ENCODE peak calls at places on chromosomes 12 and 14, in nine cellular contexts. H is mucosa of descending colon, U is gastrocnemius medialis, C is PC-3, B is AG10803, I is bronchial epithelial cell, K is SJSA1, Y is left ventricle myocardium inferior, Z is H1. G is an unnamed sample.

GRCh38 chr12:132066749-132067148 is 77.4 kb downstream of the DDX51 start:
- DNase-seq in U (no peak), H (no peak), I (no peak), K (no peak), C (no peak), Y (no peak), B (no peak), Z (no peak), G (no peak)

GRCh38 chr14:68408680-68409079 is 384.2 kb downstream of the ZFP36L1 start:
- DNase-seq in I (no peak), U (no peak), Y (no peak), Z (no peak), H (no peak), C (peak; percentile 63), B (no peak), K (no peak), G (no peak)

GRCh38 chr14:69882086-69882864 is 3.1 kb downstream of the SMOC1 start:
- DNase-seq in C (no peak), I (no peak), Z (no peak), H (no peak), Y (no peak), K (no peak), U (no peak), B (no peak), G (no peak)

GRCh38 chr12:117036046-117036445 is 63.2 kb downstream of the TESC start:
- DNase-seq in Z (no peak), I (no peak), Y (peak; percentile 65), B (no peak), H (no peak), K (no peak), C (no peak), U (no peak), G (no peak)

GRCh38 chr12:91222746-91223145 is 40.1 kb upstream of the DCN start:
- DNase-seq in U (no peak), Z (no peak), C (peak; percentile 48), H (no peak), K (no peak), Y (no peak), I (peak; percentile 51), B (peak; percentile 66), G (no peak)

GRCh38 chr14:104155513-104155912 is 17.1 kb downstream of the KIF26A start:
- DNase-seq in H (no peak), B (no peak), K (no peak), I (no peak), Y (peak; percentile 41), U (no peak), Z (no peak), C (peak; percentile 12), G (no peak)

GRCh38 chr14:79587875-79588274 is 623.4 kb downstream of the DIO2 start:
- DNase-seq in C (no peak), B (no peak), Z (no peak), I (no peak), Y (no peak), K (no peak), H (no peak), U (no peak), G (no peak)

GRCh38 chr12:86600664-86601231 is 344.6 kb upstream of the MGAT4C start:
- DNase-seq in B (no peak), U (no peak), I (no peak), Y (no peak), H (no peak), Z (no peak), K (no peak), C (no peak), G (no peak)

GRCh38 chr14:93280743-93281142 is 52.1 kb downstream of the BTBD7 start:
- DNase-seq in B (no peak), U (no peak), C (no peak), Y (no peak), H (no peak), I (no peak), K (no peak), Z (no peak), G (no peak)

GRCh38 chr12:108918960-108919642 is 39.2 kb downstream of the DAO start:
- DNase-seq in I (no peak), Z (no peak), U (no peak), H (no peak), B (no peak), Y (no peak), C (no peak), K (no peak), G (no peak)

GRCh38 chr12:51846911-51847829 is 1.3 kb downstream of the FIGNL2 start:
- DNase-seq in H (peak; percentile 57), Y (peak; percentile 65), I (no peak), B (no peak), U (no peak), Z (no peak), K (no peak), C (no peak), G (no peak)

GRCh38 chr14:50047274-50047676 is 69.1 kb downstream of the VCPKMT start:
- DNase-seq in C (peak; percentile 80), K (no peak), Y (no peak), B (no peak), Z (no peak), I (peak; percentile 35), U (no peak), H (no peak), G (peak; percentile 76)

GRCh38 chr12:42213954-42214426 is 24.1 kb downstream of the YAF2 start:
- DNase-seq in Z (no peak), C (no peak), H (no peak), Y (peak; percentile 45), U (no peak), K (no peak), I (no peak), B (peak; percentile 48), G (no peak)

DNA sequence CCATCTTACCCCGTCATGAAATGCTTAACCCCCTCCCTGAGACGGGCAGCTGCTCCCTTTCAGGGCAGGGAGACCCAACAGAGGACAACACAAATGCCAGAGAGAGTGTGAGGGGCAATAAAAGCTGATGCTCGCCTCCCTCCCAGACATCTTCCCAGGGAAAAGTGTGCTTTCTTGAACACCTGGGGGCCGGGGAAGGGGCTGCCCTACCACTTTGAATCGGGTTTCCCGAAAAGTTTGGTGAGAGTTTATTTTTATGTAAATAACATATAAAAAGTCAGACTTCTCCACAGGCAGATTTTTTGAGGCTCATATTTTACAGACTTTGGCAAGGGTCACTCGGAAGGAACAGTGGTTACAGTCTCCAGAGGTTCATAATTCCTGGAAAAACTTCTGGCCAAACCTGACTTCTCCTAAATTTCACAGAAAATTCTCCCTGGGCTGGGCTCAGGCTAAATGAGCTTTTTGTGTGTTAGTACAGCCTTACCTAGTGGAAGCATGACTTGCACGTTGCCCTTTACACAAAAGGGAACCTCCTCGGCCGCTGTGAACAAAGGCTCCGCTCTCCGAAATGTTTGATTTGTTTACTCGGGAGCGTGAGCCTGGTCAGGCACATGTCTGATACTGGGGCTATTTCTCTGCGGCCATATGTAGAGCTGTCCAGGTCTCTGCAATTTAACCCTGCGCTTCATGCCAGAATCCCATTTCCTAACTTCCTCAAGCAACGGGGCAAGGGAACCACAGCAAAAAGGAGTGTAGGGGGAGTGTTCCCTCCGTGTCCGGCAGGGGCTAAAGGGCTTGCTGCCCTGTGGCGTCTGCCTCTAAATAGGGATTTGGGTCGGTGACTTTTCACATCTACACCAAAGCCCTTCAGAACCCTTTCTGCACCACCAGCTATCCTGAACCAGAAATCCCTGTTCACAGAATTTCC is 3.4 kb downstream of the RTL1 start:
- DNase-seq in C (peak; percentile 26), I (no peak), B (no peak), H (no peak), Y (no peak), K (no peak), Z (no peak), U (no peak), G (peak; percentile 38)
- H3K4me3 ChIP-seq in C (peak overlapping the region; percentile 56), I (no peak overlapping the region), B (no peak overlapping the region), H (no peak overlapping the region), Y (peak overlapping the region; percentile 27), K (no peak overlapping the region), Z (peak overlapping the region; percentile 56), U (no peak overlapping the region), G (no peak overlapping the region)

GRCh38 chr12:114678028-114678427 is 5.9 kb downstream of the TBX3 start:
- DNase-seq in I (no peak), B (no peak), K (no peak), C (no peak), Y (no peak), U (no peak), H (no peak), Z (no peak), G (no peak)
- H3K4me3 ChIP-seq in I (no peak overlapping the region), B (no peak overlapping the region), K (no peak overlapping the region), C (peak overlapping the region; percentile 94), Y (peak overlapping the region; percentile 78), U (no peak overlapping the region), H (no peak overlapping the region), Z (no peak overlapping the region), G (no peak overlapping the region)

GRCh38 chr12:18296909-18297280 is 35.6 kb downstream of the PIK3C2G start:
- DNase-seq in C (no peak), H (no peak), Y (no peak), K (no peak), I (no peak), B (no peak), Z (no peak), U (no peak), G (no peak)
- H3K4me3 ChIP-seq in C (peak overlapping the region; percentile 40), H (no peak overlapping the region), Y (peak overlapping the region; percentile 49), K (peak overlapping the region; percentile 18), I (no peak overlapping the region), B (peak overlapping the region; percentile 24), Z (no peak overlapping the region), U (peak overlapping the region; percentile 18), G (no peak overlapping the region)

GRCh38 chr12:69345742-69346141 is 2.4 kb upstream of the LYZ start:
- DNase-seq in I (no peak), U (no peak), Y (no peak), H (no peak), C (no peak), B (no peak), Z (no peak), K (no peak), G (no peak)

GRCh38 chr12:69350777-69351176 is 2.6 kb downstream of the LYZ start:
- DNase-seq in Z (no peak), B (no peak), U (no peak), C (no peak), K (no peak), I (no peak), Y (no peak), H (no peak), G (no peak)

GRCh38 chr12:69345077-69345476 is 3.1 kb upstream of the LYZ start:
- DNase-seq in K (no peak), Y (no peak), C (no peak), B (no peak), H (no peak), Z (no peak), U (no peak), I (no peak), G (no peak)

GRCh38 chr12:69350002-69350626 is 1.9 kb downstream of the LYZ start:
- DNase-seq in C (no peak), Z (no peak), K (no peak), U (no peak), Y (no peak), B (no peak), I (no peak), H (no peak), G (no peak)

DNA sequence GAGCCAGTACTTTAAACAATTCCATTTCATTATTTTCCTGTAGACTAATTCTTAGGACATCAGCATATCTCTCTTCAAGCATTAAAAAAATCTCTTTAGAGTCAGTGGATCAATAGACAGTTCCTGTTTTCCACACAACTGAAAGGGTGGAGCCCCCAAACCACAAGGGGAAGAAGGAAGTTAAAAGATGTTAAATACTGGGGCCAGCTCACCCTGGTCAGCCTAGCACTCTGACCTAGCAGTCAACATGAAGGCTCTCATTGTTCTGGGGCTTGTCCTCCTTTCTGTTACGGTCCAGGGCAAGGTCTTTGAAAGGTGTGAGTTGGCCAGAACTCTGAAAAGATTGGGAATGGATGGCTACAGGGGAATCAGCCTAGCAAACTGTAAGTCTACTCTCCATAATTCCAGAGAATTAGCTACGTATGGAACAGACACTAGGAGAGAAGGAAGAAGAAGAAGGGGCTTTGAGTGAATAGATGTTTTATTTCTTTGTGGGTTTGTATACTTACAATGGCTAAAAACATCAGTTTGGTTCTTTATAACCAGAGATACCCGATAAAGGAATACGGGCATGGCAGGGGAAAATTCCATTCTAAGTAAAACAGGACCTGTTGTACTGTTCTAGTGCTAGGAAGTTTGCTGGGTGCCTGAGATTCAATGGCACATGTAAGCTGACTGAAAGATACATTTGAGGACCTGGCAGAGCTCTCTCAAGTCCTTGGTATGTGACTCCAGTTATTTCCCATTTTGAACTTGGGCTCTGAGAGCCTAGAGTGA is at the start of gene LYZ:
- DNase-seq in K (no peak), Z (no peak), U (peak; percentile 15), B (no peak), Y (no peak), I (no peak), H (no peak), C (no peak), G (no peak)
- H3K4me3 ChIP-seq in K (no peak within 1 kb of the TSS), Z (no peak within 1 kb of the TSS), U (no peak within 1 kb of the TSS), B (no peak within 1 kb of the TSS), Y (peak within 1 kb of the TSS; percentile 35), I (no peak within 1 kb of the TSS), H (no peak within 1 kb of the TSS), C (no peak within 1 kb of the TSS), G (no peak within 1 kb of the TSS)